ENCODE peak calls at places on chromosomes 11 and 22, in eight cellular contexts. G is CD4-positive, alpha-beta T cell; Y is body of pancreas; X is thoracic aorta; W is sigmoid colon; E is cardiac muscle cell; S is right atrium auricular region; A is upper lobe of right lung. F is an unnamed sample.

GRCh38 chr11:70078095-70078795 is at the start of gene ANO1:
- DNase-seq in G (no peak), Y (peak), X (no peak), W (peak), E (peak), S (no peak), A (peak), F (no peak)

GRCh38 chr11:74677131-74677530 is 54.1 kb downstream of the CHRDL2 start:
- DNase-seq in G (no peak), Y (no peak), X (no peak), W (no peak), E (peak), S (peak), A (no peak), F (no peak)

GRCh38 chr11:64667154-64667745 is 55.7 kb downstream of the NRXN2 start:
- DNase-seq in G (no peak), Y (no peak), X (no peak), W (no peak), E (no peak), S (no peak), A (no peak), F (no peak)

GRCh38 chr11:121153472-121153871 is 52.4 kb downstream of the TECTA start:
- DNase-seq in G (no peak), Y (no peak), X (no peak), W (no peak), E (no peak), S (no peak), A (no peak), F (no peak)

GRCh38 chr11:126607776-126608625 is 252.5 kb downstream of the ST3GAL4 start:
- DNase-seq in G (no peak), Y (no peak), X (no peak), W (no peak), E (no peak), S (no peak), A (no peak), F (no peak)

GRCh38 chr22:26558246-26558895 is 31.6 kb downstream of the TPST2 start:
- DNase-seq in G (no peak), Y (peak), X (no peak), W (no peak), E (peak), S (no peak), A (no peak), F (no peak)

GRCh38 chr11:94558468-94558867 is 8.7 kb upstream of the PIWIL4 start:
- DNase-seq in G (no peak), Y (no peak), X (no peak), W (no peak), E (no peak), S (no peak), A (no peak), F (no peak)

GRCh38 chr22:49969751-49970527 is 9.4 kb downstream of the PIM3 start:
- DNase-seq in G (no peak), Y (peak), X (peak), W (peak), E (no peak), S (no peak), A (peak), F (no peak)

GRCh38 chr11:96794152-96794551 is 404.3 kb downstream of the JRKL start:
- DNase-seq in G (no peak), Y (no peak), X (no peak), W (no peak), E (no peak), S (no peak), A (no peak), F (no peak)

GRCh38 chr11:67120456-67120855 is 1.4 kb downstream of the KDM2A start:
- DNase-seq in G (no peak), Y (no peak), X (no peak), W (no peak), E (no peak), S (no peak), A (no peak), F (no peak)

GRCh38 chr11:66607126-66607834 is 9.2 kb upstream of the RBM14 start:
- DNase-seq in G (no peak), Y (peak), X (peak), W (peak), E (peak), S (peak), A (no peak), F (peak)

GRCh38 chr11:102422817-102423725 is 29.5 kb downstream of the TMEM123 start:
- DNase-seq in G (no peak), Y (no peak), X (no peak), W (no peak), E (no peak), S (no peak), A (no peak), F (no peak)

GRCh38 chr11:73957654-73958361 is 7.0 kb downstream of the DNAJB13 start:
- DNase-seq in G (no peak), Y (no peak), X (no peak), W (peak), E (no peak), S (no peak), A (no peak), F (no peak)

GRCh38 chr11:1390603-1391164 is 950 bp downstream of the BRSK2 start:
- DNase-seq in G (no peak), Y (peak), X (no peak), W (no peak), E (no peak), S (no peak), A (no peak), F (no peak)

GRCh38 chr11:92657226-92657625 is 312.2 kb upstream of the MTNR1B start:
- DNase-seq in G (no peak), Y (no peak), X (no peak), W (no peak), E (no peak), S (no peak), A (no peak), F (no peak)

GRCh38 chr11:68354181-68354872 is 41.9 kb downstream of the LRP5 start:
- DNase-seq in G (no peak), Y (peak), X (peak), W (peak), E (peak), S (peak), A (peak), F (peak)
- H3K27ac ChIP-seq in G (no peak), Y (peak), X (peak), W (peak), E (peak), S (peak), A (peak), F (peak)

GRCh38 chr22:17897411-17897810 is 123.1 kb upstream of the BID start:
- DNase-seq in G (no peak), Y (no peak), X (no peak), W (no peak), E (no peak), S (no peak), A (no peak), F (no peak)

GRCh38 chr22:17898375-17898774 is 124.1 kb upstream of the BID start:
- DNase-seq in G (no peak), Y (no peak), X (no peak), W (no peak), E (no peak), S (no peak), A (no peak), F (no peak)

GRCh38 chr22:17893900-17894299 is 119.6 kb upstream of the BID start:
- DNase-seq in G (no peak), Y (no peak), X (no peak), W (no peak), E (no peak), S (no peak), A (no peak), F (no peak)

GRCh38 chr22:17896552-17896951 is 122.3 kb upstream of the BID start:
- DNase-seq in G (no peak), Y (peak), X (no peak), W (peak), E (peak), S (no peak), A (no peak), F (no peak)

DNA sequence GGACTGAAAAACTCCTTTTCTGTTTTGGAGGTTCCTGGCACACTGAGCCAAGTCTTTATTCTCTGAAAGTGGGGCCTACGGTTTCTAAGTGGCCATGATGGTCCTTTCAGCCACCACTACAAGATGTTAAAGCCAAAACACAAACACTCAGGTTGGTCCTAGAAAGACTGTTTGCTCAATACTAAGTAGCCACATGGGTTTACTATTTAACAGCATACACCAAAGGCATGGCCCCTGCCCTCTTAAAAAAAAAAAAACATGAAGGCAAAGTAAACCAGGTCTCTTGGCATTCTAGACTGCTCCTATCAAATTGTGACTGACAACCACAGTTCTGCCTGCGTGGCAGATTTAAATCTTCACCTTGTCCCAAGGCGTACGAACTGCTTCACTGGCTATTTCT is 123.6 kb upstream of the BID start:
- DNase-seq in G (no peak), Y (no peak), X (no peak), W (no peak), E (no peak), S (no peak), A (no peak), F (no peak)
- H3K27ac ChIP-seq in G (no peak), Y (no peak), X (no peak), W (peak), E (peak), S (peak), A (no peak), F (no peak)

GRCh38 chr22:36306227-36306626 is 53.3 kb downstream of the APOL1 start:
- DNase-seq in G (no peak), Y (no peak), X (no peak), W (no peak), E (no peak), S (no peak), A (no peak), F (no peak)
- H3K27ac ChIP-seq in G (no peak), Y (no peak), X (peak), W (peak), E (no peak), S (no peak), A (no peak), F (no peak)

GRCh38 chr11:58525037-58525614 is 17.2 kb upstream of the OR5B21 start:
- DNase-seq in G (no peak), Y (no peak), X (no peak), W (no peak), E (peak), S (no peak), A (no peak), F (no peak)

GRCh38 chr11:58530236-58530635 is 22.3 kb upstream of the OR5B21 start:
- DNase-seq in G (no peak), Y (no peak), X (no peak), W (no peak), E (no peak), S (no peak), A (no peak), F (no peak)

GRCh38 chr11:58527429-58527828 is 19.5 kb upstream of the OR5B21 start:
- DNase-seq in G (no peak), Y (no peak), X (no peak), W (no peak), E (no peak), S (no peak), A (no peak), F (no peak)

GRCh38 chr11:58524232-58525036 is 16.5 kb upstream of the OR5B21 start:
- DNase-seq in G (peak), Y (peak), X (peak), W (peak), E (peak), S (peak), A (no peak), F (peak)
- H3K27ac ChIP-seq in G (peak), Y (peak), X (peak), W (peak), E (no peak), S (no peak), A (no peak), F (no peak)

DNA sequence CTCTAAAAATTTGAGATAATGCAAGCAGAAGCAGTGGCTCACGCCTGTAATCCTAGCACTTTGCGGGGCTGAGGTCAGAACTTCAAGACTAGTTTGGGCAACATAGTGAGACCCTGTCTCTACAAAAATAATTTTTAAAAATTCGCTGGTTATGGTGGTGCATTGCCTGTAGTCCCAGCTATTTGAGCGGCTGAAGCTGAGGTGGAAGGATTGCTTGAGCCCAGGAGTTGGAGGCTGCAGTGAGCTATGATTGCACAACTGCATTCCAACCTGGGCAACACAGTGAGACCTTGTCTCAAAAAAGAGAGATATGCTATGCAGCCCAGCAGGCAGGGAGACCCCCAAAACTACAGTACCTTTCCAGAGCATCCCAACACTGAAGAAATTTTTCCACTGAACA is 2.3 kb downstream of the CTSC start:
- DNase-seq in G (no peak), Y (no peak), X (no peak), W (no peak), E (peak), S (no peak), A (no peak), F (no peak)
- H3K27ac ChIP-seq in G (no peak), Y (no peak), X (no peak), W (no peak), E (no peak), S (no peak), A (peak), F (no peak)